ENCODE peak calls at places on chromosomes 12 and 14, in four cellular contexts. M, H, D and W are unnamed samples.

GRCh38 chr14:97580923-97581495 is 783.8 kb downstream of the VRK1 start:
- DNase-seq in M (no peak), H (no peak), D (no peak), W (peak)

GRCh38 chr12:116878567-116879508 is 2.4 kb downstream of the HRK start:
- DNase-seq in M (no peak), H (no peak), D (no peak), W (peak)

GRCh38 chr14:92538412-92539017 is 24.9 kb downstream of the RIN3 start:
- DNase-seq in M (no peak), H (no peak), D (no peak), W (no peak)

GRCh38 chr14:95535226-95536021 is 574 bp downstream of the GLRX5 start:
- DNase-seq in M (no peak), H (no peak), D (no peak), W (no peak)

GRCh38 chr12:27434673-27435565 is 11.6 kb upstream of the SMCO2 start:
- DNase-seq in M (no peak), H (no peak), D (peak), W (no peak)

GRCh38 chr12:74903522-74903921 is 306.1 kb downstream of the KCNC2 start:
- DNase-seq in M (no peak), H (peak), D (no peak), W (peak)

GRCh38 chr12:27207626-27208413 is 36.3 kb upstream of the STK38L start:
- DNase-seq in M (no peak), H (peak), D (no peak), W (peak)

GRCh38 chr12:131619736-131620506 is 91.0 kb upstream of the SFSWAP start:
- DNase-seq in M (no peak), H (no peak), D (no peak), W (no peak)

GRCh38 chr12:11433664-11434063 is 38.3 kb upstream of the PRB2 start:
- DNase-seq in M (no peak), H (no peak), D (no peak), W (peak)

GRCh38 chr12:107679346-107679745 is 6.3 kb upstream of the PWP1 start:
- DNase-seq in M (no peak), H (no peak), D (no peak), W (no peak)

GRCh38 chr12:84826925-84827324 is 85.7 kb downstream of the SLC6A15 start:
- DNase-seq in M (no peak), H (no peak), D (no peak), W (no peak)

GRCh38 chr12:69415471-69416275 is 54.5 kb upstream of the FRS2 start:
- DNase-seq in M (peak), H (peak), D (peak), W (peak)

GRCh38 chr14:86055512-86055911 is 525.6 kb downstream of the FLRT2 start:
- DNase-seq in M (no peak), H (no peak), D (no peak), W (peak)
- TF ChIP-seq CTCF in M (peak), H (no peak), D (peak), W (peak)

GRCh38 chr12:47832263-47832933 is 12.7 kb upstream of the HDAC7 start:
- DNase-seq in M (no peak), H (no peak), D (no peak), W (no peak)
- H3K4me3 ChIP-seq in M (no peak), H (no peak), D (no peak), W (no peak)

DNA sequence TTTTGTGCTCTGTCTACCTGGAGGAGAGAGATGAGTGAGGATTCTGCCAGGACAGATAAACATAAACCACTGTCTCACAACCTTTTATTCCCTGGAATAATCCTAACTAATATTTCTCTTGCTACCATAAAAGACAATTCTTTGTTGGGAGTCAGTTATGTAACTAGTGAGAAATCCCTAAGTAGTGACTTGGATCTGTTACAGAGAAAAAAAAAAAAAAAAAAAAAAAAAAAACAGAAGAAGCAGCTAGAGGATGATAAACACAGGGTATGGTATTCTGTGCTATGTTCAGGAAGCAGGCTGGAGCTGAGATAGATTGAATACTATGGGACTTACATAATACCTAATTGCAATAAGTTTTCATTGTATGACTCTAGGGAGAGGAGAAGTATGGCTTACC is 178.7 kb downstream of the CNTN1 start:
- DNase-seq in M (no peak), H (no peak), D (no peak), W (no peak)
- TF ChIP-seq CTCF in M (no peak), H (no peak), D (no peak), W (no peak)

GRCh38 chr12:92927436-92928116 is 1.5 kb downstream of the EEA1 start:
- DNase-seq in M (no peak), H (peak), D (peak), W (peak)

GRCh38 chr12:92929957-92930356 is 862 bp upstream of the EEA1 start:
- DNase-seq in M (no peak), H (no peak), D (no peak), W (no peak)

GRCh38 chr12:92928962-92929915 is at the start of gene EEA1:
- DNase-seq in M (peak), H (peak), D (peak), W (peak)

GRCh38 chr12:92927055-92927435 is 2.0 kb downstream of the EEA1 start:
- DNase-seq in M (no peak), H (no peak), D (peak), W (peak)

GRCh38 chr12:92928431-92928961 is 599 bp downstream of the EEA1 start:
- DNase-seq in M (no peak), H (no peak), D (peak), W (no peak)
- H3K4me3 ChIP-seq in M (peak), H (peak), D (peak), W (peak)

GRCh38 chr12:114393569-114393968 is 12.4 kb downstream of the TBX5 start:
- DNase-seq in M (no peak), H (no peak), D (no peak), W (no peak)
- TF ChIP-seq CTCF in M (no peak), H (no peak), D (no peak), W (no peak)

DNA sequence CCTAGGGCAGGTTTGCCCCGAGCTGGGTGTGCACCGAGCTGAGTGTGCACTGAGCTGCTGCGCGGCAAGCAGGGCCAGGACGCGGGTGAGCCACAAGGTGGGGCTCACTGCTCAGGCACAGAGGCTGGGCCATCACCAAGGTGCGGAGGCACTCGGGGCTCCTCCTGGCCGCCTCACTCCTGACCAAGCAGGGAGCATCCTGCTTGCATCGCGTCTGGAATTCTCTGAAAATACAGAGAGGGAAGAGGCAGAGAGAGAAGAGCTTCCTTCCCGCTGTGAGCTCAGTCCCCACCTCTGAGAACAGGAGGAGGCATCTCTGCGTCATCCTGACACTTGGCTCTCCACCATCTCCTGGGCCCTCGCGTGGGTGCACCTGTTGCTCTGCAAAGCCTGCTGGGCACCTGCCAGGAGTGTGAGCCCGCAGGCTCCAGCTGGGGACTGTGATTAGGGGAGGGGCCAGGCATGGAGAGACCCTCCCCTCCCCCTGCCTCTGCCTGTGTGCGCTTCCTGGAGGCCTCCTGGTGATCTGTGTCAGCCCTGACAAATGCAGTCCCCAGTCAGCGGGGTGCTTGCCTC is 116.3 kb downstream of the GLT1D1 start:
- DNase-seq in M (no peak), H (no peak), D (peak), W (no peak)
- H3K4me3 ChIP-seq in M (no peak), H (no peak), D (no peak), W (no peak)

DNA sequence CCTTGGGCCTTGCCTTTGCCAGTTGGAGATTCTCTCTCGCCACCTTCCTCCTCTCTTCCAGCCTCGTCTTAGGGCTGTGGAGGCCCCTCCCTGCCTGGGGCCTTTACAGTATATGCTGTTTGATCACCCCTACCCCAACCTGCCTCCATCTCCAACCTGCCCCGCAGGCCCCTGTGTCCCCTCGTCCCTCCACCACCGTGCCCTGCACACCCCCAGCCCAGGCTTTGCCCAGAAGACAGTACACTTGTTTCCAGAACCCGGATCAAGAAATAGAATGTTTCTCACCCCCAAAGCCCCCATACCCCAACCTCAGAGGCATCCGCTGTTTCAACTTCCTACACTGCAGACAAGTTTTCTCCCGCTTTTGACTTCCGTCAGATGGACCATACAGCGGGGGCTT is 202.3 kb upstream of the C14orf180 start:
- DNase-seq in M (no peak), H (no peak), D (no peak), W (no peak)
- TF ChIP-seq CTCF in M (no peak), H (no peak), D (no peak), W (no peak)

GRCh38 chr12:460301-461230 is 827 bp downstream of the B4GALNT3 start:
- DNase-seq in M (no peak), H (no peak), D (no peak), W (no peak)

GRCh38 chr12:459050-459429 is 699 bp upstream of the B4GALNT3 start:
- DNase-seq in M (no peak), H (no peak), D (no peak), W (no peak)

GRCh38 chr12:459430-460258 is at the start of gene B4GALNT3:
- DNase-seq in M (no peak), H (no peak), D (no peak), W (peak)

GRCh38 chr12:462936-463705 is 3.4 kb downstream of the B4GALNT3 start:
- DNase-seq in M (no peak), H (peak), D (no peak), W (peak)

DNA sequence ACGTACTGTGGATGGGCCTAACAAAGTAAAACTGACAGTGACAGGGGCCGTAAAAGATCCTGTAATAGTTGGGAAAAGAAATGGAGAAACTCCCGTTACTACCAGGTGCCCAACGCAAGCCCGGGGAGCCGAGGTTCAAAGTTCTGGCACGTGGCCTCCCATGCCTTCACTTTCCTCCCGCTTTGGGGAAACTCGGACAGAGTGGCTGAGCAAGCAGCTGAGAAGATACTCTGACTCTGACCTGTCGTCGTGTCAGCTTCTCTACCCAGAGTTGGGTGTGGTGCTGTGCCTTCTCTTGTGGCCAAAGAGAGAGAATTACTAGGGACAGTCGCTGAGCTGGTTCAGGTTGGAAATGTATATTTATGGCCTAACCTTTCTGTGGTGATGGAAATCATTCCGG is 1.7 kb downstream of the B4GALNT3 start:
- DNase-seq in M (no peak), H (no peak), D (no peak), W (no peak)
- H3K4me3 ChIP-seq in M (no peak), H (no peak), D (no peak), W (no peak)

GRCh38 chr14:80977103-80977728 is 21.8 kb downstream of the TSHR start:
- DNase-seq in M (no peak), H (no peak), D (no peak), W (no peak)
- TF ChIP-seq CTCF in M (no peak), H (no peak), D (no peak), W (no peak)

GRCh38 chr14:73720636-73721035 is 6.5 kb upstream of the PNMA1 start:
- DNase-seq in M (no peak), H (no peak), D (no peak), W (no peak)

GRCh38 chr14:73718742-73719251 is 4.6 kb upstream of the PNMA1 start:
- DNase-seq in M (no peak), H (no peak), D (no peak), W (no peak)

GRCh38 chr14:73719791-73720190 is 5.6 kb upstream of the PNMA1 start:
- DNase-seq in M (no peak), H (no peak), D (no peak), W (no peak)

GRCh38 chr14:73717998-73718741 is 4.0 kb upstream of the PNMA1 start:
- DNase-seq in M (no peak), H (no peak), D (peak), W (no peak)

DNA sequence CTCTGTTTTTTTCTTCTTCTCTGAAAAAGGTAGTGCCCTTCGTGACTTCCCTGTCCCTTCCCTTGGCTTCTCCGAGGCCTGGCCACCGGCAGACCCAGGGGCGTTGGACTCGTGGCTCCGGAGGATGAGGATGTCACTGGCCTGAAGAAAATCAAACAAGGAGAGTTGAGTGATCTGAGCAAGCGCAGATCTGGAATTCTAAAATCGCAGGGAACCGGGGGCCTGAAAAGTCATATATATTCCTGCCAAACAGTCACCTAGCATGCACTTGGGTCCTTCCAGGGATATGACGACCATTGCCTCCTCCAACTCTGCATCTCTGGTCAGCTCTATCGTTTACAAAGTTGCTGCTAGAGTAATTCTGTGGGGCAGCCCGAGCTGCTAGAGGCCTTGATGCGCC is 5.2 kb upstream of the PNMA1 start:
- DNase-seq in M (no peak), H (no peak), D (no peak), W (no peak)
- H3K4me3 ChIP-seq in M (no peak), H (no peak), D (no peak), W (no peak)